ENCODE peak calls at places on chromosomes 11 and 22, in six cellular contexts. T, D, G, Z, P and S are unnamed samples.
A peak's percentile ranks its signal among the peaks of the same experiment; 100 is the strongest.

GRCh38 chr11:17609536-17610401 is 62.7 kb downstream of the OTOG start:
- DNase-seq in G (no peak), Z (no peak), P (no peak), T (no peak), D (no peak), S (no peak)

GRCh38 chr11:3849297-3849874 is 6.1 kb upstream of the STIM1 start:
- DNase-seq in Z (peak; percentile 53), T (peak; percentile 39), P (no peak), G (no peak), D (peak; percentile 63), S (peak; percentile 37)

GRCh38 chr11:73338279-73338678 is 30.2 kb downstream of the ARHGEF17 start:
- DNase-seq in T (no peak), Z (no peak), G (no peak), D (no peak), P (no peak), S (no peak)

GRCh38 chr11:103035656-103036434 is 56.1 kb downstream of the DCUN1D5 start:
- DNase-seq in P (peak; percentile 15), D (peak; percentile 85), G (no peak), Z (peak; percentile 86), T (peak; percentile 19), S (peak; percentile 56)

GRCh38 chr11:20647976-20648565 is 21.3 kb upstream of the NELL1 start:
- DNase-seq in P (no peak), T (peak; percentile 11), Z (peak; percentile 49), D (peak; percentile 62), G (peak; percentile 35), S (peak; percentile 74)

GRCh38 chr11:7575841-7576451 is 62.1 kb downstream of the PPFIBP2 start:
- DNase-seq in G (no peak), T (no peak), P (no peak), Z (peak; percentile 48), D (no peak), S (no peak)

GRCh38 chr22:46280999-46281623 is 13.3 kb downstream of the TTC38 start:
- DNase-seq in Z (no peak), G (no peak), D (no peak), P (no peak), T (no peak), S (no peak)

GRCh38 chr22:25551396-25551795 is 13.1 kb upstream of the GRK3 start:
- DNase-seq in P (no peak), G (no peak), D (peak; percentile 43), T (no peak), Z (no peak), S (no peak)

GRCh38 chr11:848988-849824 is 6.6 kb downstream of the TSPAN4 start:
- DNase-seq in D (no peak), T (no peak), Z (no peak), P (no peak), G (peak; percentile 86), S (peak; percentile 91)